ENCODE peak calls at places on chromosomes 12 and 14, in nine cellular contexts. M, U, I, V, Y, E, Q, J and N are unnamed samples.

GRCh38 chr12:10220398-10221077 is 7.9 kb downstream of the GABARAPL1 start:
- DNase-seq in M (no peak), U (no peak), I (peak), V (peak), Y (peak), E (no peak), Q (peak), J (no peak), N (no peak)

GRCh38 chr12:3161861-3162260 is 84.7 kb downstream of the TSPAN9 start:
- DNase-seq in M (no peak), U (no peak), I (no peak), V (no peak), Y (no peak), E (peak), Q (no peak), J (no peak), N (no peak)

GRCh38 chr12:98373982-98374381 is 141.4 kb upstream of the TMPO start:
- DNase-seq in M (no peak), U (no peak), I (no peak), V (no peak), Y (peak), E (no peak), Q (peak), J (no peak), N (no peak)

GRCh38 chr14:61526405-61527312 is 168.7 kb upstream of the HIF1A start:
- DNase-seq in M (no peak), U (no peak), I (peak), V (no peak), Y (no peak), E (peak), Q (no peak), J (no peak), N (no peak)

GRCh38 chr12:123089631-123090353 is 61.1 kb downstream of the PITPNM2 start:
- DNase-seq in M (no peak), U (peak), I (no peak), V (peak), Y (peak), E (peak), Q (peak), J (peak), N (peak)

GRCh38 chr12:69046372-69046771 is 113.4 kb upstream of the CPM start:
- DNase-seq in M (no peak), U (no peak), I (no peak), V (no peak), Y (no peak), E (peak), Q (peak), J (no peak), N (no peak)

GRCh38 chr12:105317942-105318614 is 12.4 kb upstream of the C12orf75 start:
- DNase-seq in M (no peak), U (no peak), I (no peak), V (no peak), Y (no peak), E (peak), Q (peak), J (no peak), N (no peak)

GRCh38 chr14:88422036-88422435 is 36.6 kb downstream of the SPATA7 start:
- DNase-seq in M (no peak), U (no peak), I (no peak), V (no peak), Y (no peak), E (no peak), Q (no peak), J (no peak), N (no peak)

GRCh38 chr12:116466536-116466935 is 92.6 kb upstream of the MAP1LC3B2 start:
- DNase-seq in M (no peak), U (no peak), I (no peak), V (no peak), Y (peak), E (no peak), Q (no peak), J (no peak), N (no peak)

GRCh38 chr12:56996793-56997545 is 9.4 kb downstream of the ZBTB39 start:
- DNase-seq in M (no peak), U (no peak), I (no peak), V (no peak), Y (no peak), E (no peak), Q (no peak), J (no peak), N (no peak)

GRCh38 chr12:85821216-85821615 is 15.0 kb downstream of the RASSF9 start:
- DNase-seq in M (no peak), U (no peak), I (no peak), V (no peak), Y (no peak), E (no peak), Q (no peak), J (no peak), N (no peak)

GRCh38 chr12:107405436-107405835 is 280.2 kb upstream of the PWP1 start:
- DNase-seq in M (no peak), U (no peak), I (no peak), V (no peak), Y (no peak), E (no peak), Q (no peak), J (no peak), N (no peak)

GRCh38 chr12:21296751-21297406 is 37.8 kb downstream of the SLCO1A2 start:
- DNase-seq in M (no peak), U (no peak), I (no peak), V (no peak), Y (peak), E (no peak), Q (peak), J (peak), N (no peak)

GRCh38 chr12:22100952-22101748 is 55.1 kb downstream of the CMAS start:
- DNase-seq in M (peak), U (no peak), I (no peak), V (peak), Y (peak), E (peak), Q (peak), J (no peak), N (peak)

GRCh38 chr12:107360472-107360871 is 267.1 kb upstream of the CRY1 start:
- DNase-seq in M (no peak), U (no peak), I (no peak), V (no peak), Y (no peak), E (no peak), Q (no peak), J (no peak), N (no peak)

GRCh38 chr12:51368640-51369517 is 22.3 kb downstream of the GALNT6 start:
- DNase-seq in M (peak), U (no peak), I (peak), V (no peak), Y (peak), E (no peak), Q (peak), J (no peak), N (no peak)

GRCh38 chr12:67193705-67194104 is 75.5 kb upstream of the CAND1 start:
- DNase-seq in M (no peak), U (no peak), I (no peak), V (peak), Y (peak), E (peak), Q (peak), J (no peak), N (no peak)

GRCh38 chr12:42587564-42588307 is 1.8 kb downstream of the PRICKLE1 start:
- DNase-seq in M (no peak), U (no peak), I (no peak), V (no peak), Y (no peak), E (peak), Q (no peak), J (no peak), N (no peak)

GRCh38 chr14:103104654-103105511 is 10.4 kb downstream of the EXOC3L4 start:
- DNase-seq in M (no peak), U (no peak), I (peak), V (no peak), Y (peak), E (no peak), Q (peak), J (no peak), N (no peak)

GRCh38 chr14:81363746-81364400 is 36.3 kb downstream of the STON2 start:
- DNase-seq in M (no peak), U (peak), I (no peak), V (no peak), Y (no peak), E (no peak), Q (peak), J (no peak), N (no peak)

GRCh38 chr12:11875414-11875935 is 195.3 kb upstream of the BCL2L14 start:
- DNase-seq in M (no peak), U (no peak), I (no peak), V (no peak), Y (peak), E (no peak), Q (no peak), J (no peak), N (no peak)

GRCh38 chr12:25121916-25122315 is 73.0 kb downstream of the DNAI7 start:
- DNase-seq in M (no peak), U (no peak), I (no peak), V (peak), Y (no peak), E (no peak), Q (peak), J (no peak), N (no peak)
- TF ChIP-seq CTCF in M (no peak), U (no peak), I (no peak), V (no peak), Y (no peak), E (no peak), Q (no peak), J (no peak), N (no peak)

GRCh38 chr14:49314756-49315155 is 271.4 kb downstream of the RPS29 start:
- DNase-seq in M (no peak), U (no peak), I (no peak), V (no peak), Y (peak), E (no peak), Q (no peak), J (no peak), N (no peak)
- TF ChIP-seq CTCF in M (no peak), U (no peak), I (no peak), V (no peak), Y (no peak), E (no peak), Q (no peak), J (no peak), N (no peak)

DNA sequence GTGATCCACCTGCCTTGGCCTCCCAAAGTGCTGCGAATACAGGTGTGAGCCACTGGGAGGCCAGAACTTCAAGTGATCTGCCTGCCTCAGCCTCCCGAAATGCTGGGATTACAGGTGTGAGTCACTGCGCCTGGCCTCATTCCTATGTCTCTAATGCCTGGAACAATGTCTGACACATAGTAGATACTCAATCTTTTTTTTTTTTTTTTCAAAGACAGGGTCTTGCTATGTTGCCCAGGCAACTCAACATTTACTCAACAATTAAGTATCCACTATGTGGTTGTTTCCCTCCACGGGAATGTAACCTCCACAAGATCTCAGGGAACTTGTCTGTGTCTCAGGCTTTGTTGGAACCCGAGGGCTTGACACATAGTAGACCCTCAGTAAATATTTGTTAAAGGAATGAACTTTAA is 3.1 kb upstream of the TMEM120B start:
- DNase-seq in M (no peak), U (no peak), I (peak), V (no peak), Y (peak), E (peak), Q (peak), J (no peak), N (peak)
- TF ChIP-seq CTCF in M (no peak), U (no peak), I (no peak), V (no peak), Y (no peak), E (no peak), Q (no peak), J (no peak), N (no peak)

GRCh38 chr12:75560167-75560566 is 48.8 kb upstream of the KRR1 start:
- DNase-seq in M (no peak), U (no peak), I (no peak), V (no peak), Y (peak), E (peak), Q (peak), J (peak), N (no peak)
- TF ChIP-seq CTCF in M (peak), U (peak), I (peak), V (no peak), Y (peak), E (peak), Q (peak), J (peak), N (peak)

DNA sequence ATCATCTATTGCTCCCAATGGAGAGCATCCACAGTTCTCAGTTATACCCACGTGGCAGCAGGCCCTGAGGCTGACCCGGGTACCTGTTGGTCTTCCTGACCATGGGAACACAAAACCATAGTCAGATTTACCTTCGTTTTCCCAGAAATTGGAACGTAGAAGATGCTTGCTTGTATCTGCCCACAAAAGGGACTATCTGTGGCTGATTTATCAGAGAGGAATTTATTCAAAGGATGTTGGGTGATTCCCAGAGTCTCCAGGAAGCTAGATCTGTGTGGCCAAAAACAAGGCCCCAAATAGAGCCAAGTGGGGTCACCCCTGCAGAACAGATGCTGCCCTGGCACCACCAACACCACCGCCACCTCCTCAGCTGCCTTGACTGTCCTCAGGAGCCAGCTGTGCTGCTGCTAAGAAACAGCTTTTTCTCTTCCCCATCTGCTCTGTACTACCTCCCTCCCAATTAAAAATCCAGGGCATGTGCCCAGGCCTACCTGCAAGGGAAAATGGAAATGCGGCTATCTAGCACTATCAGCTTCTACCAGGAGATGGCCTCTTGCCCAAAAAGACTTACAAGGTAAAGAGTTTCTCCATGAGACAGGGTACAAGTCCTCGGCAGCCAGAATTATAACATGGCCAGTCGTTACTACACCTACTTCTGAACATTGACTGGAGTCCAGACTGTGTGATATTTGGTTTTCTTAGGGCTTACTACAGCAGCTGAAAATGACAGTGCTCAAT is 128.6 kb upstream of the PLEKHG7 start:
- DNase-seq in M (no peak), U (no peak), I (no peak), V (no peak), Y (no peak), E (peak), Q (peak), J (no peak), N (no peak)
- TF ChIP-seq CTCF in M (peak), U (peak), I (no peak), V (peak), Y (peak), E (no peak), Q (peak), J (peak), N (peak)